ENCODE peak calls at places on chromosomes 16 and 17, in nine cellular contexts. Y, L, A, V, J, U, W, T and B are unnamed samples.

GRCh38 chr16:86997058-86997457 is 320.1 kb downstream of the C16orf95 start:
- DNase-seq in Y (no peak), L (no peak), A (no peak), V (no peak), J (no peak), U (no peak), W (no peak), T (no peak), B (no peak)

GRCh38 chr17:74601944-74602572 is 10.0 kb upstream of the CD300LD start:
- DNase-seq in Y (peak), L (no peak), A (no peak), V (no peak), J (peak), U (peak), W (peak), T (no peak), B (peak)

GRCh38 chr17:9880582-9880999 is 24.5 kb downstream of the RCVRN start:
- DNase-seq in Y (no peak), L (no peak), A (no peak), V (no peak), J (peak), U (no peak), W (peak), T (no peak), B (peak)

GRCh38 chr17:16446338-16446983 is 31.1 kb downstream of the TRPV2 start:
- DNase-seq in Y (no peak), L (no peak), A (no peak), V (no peak), J (no peak), U (no peak), W (no peak), T (no peak), B (peak)

GRCh38 chr16:66334856-66335255 is 31.6 kb upstream of the CDH5 start:
- DNase-seq in Y (no peak), L (no peak), A (no peak), V (no peak), J (no peak), U (no peak), W (no peak), T (no peak), B (no peak)

GRCh38 chr17:31472137-31472536 is 80.7 kb downstream of the RAB11FIP4 start:
- DNase-seq in Y (no peak), L (no peak), A (no peak), V (no peak), J (no peak), U (no peak), W (no peak), T (no peak), B (no peak)

GRCh38 chr17:68515238-68515637 is 3.0 kb downstream of the PRKAR1A start:
- DNase-seq in Y (no peak), L (no peak), A (no peak), V (no peak), J (peak), U (peak), W (peak), T (no peak), B (no peak)

GRCh38 chr17:43779145-43780125 is 658 bp upstream of the DUSP3 start:
- DNase-seq in Y (peak), L (no peak), A (no peak), V (no peak), J (no peak), U (peak), W (no peak), T (no peak), B (no peak)

GRCh38 chr17:73358668-73359067 is 46.9 kb upstream of the CDC42EP4 start:
- DNase-seq in Y (no peak), L (no peak), A (no peak), V (no peak), J (no peak), U (no peak), W (no peak), T (no peak), B (no peak)

GRCh38 chr17:82388223-82388921 is 16.8 kb downstream of the UTS2R start:
- DNase-seq in Y (no peak), L (no peak), A (no peak), V (no peak), J (peak), U (peak), W (no peak), T (no peak), B (no peak)

GRCh38 chr17:622356-622755 is 92.3 kb downstream of the VPS53 start:
- DNase-seq in Y (peak), L (no peak), A (no peak), V (no peak), J (peak), U (peak), W (peak), T (no peak), B (peak)

GRCh38 chr16:75010427-75010826 is 11.6 kb downstream of the ZNRF1 start:
- DNase-seq in Y (no peak), L (no peak), A (no peak), V (no peak), J (no peak), U (no peak), W (peak), T (no peak), B (no peak)

GRCh38 chr17:51000835-51001638 is 119.6 kb downstream of the SPAG9 start:
- DNase-seq in Y (peak), L (no peak), A (no peak), V (no peak), J (peak), U (peak), W (peak), T (no peak), B (peak)

GRCh38 chr17:74212913-74213791 is at the start of gene TTYH2:
- DNase-seq in Y (peak), L (peak), A (peak), V (peak), J (peak), U (peak), W (peak), T (peak), B (peak)

GRCh38 chr17:60139438-60140285 is 10.1 kb upstream of the CA4 start:
- DNase-seq in Y (peak), L (peak), A (peak), V (peak), J (peak), U (peak), W (peak), T (no peak), B (peak)

GRCh38 chr16:46482895-46483294 is 138.3 kb downstream of the SHCBP1 start:
- DNase-seq in Y (no peak), L (no peak), A (no peak), V (no peak), J (no peak), U (no peak), W (no peak), T (no peak), B (no peak)